ENCODE peak calls at places on chromosomes 11 and 22, in five cellular contexts. One of them, this sample, is unnamed.

GRCh38 chr11:5620606-5621521 is 3.9 kb upstream of the TRIM34 start:
- DNase-seq in fibroblast of pulmonary artery: peak
- DNase-seq in colonic mucosa: peak
- DNase-seq in uterus: no peak
- DNase-seq in kidney epithelial cell: no peak
- DNase-seq in this sample: peak

GRCh38 chr11:10233581-10233980 is 60.4 kb downstream of the SBF2 start:
- DNase-seq in fibroblast of pulmonary artery: peak
- DNase-seq in uterus: no peak
- DNase-seq in kidney epithelial cell: peak
- DNase-seq in colonic mucosa: no peak
- DNase-seq in this sample: peak

GRCh38 chr22:27632451-27633295 is 168.9 kb downstream of the MN1 start:
- DNase-seq in uterus: no peak
- DNase-seq in colonic mucosa: no peak
- DNase-seq in kidney epithelial cell: no peak
- DNase-seq in fibroblast of pulmonary artery: no peak
- DNase-seq in this sample: no peak

GRCh38 chr11:43852057-43852636 is 28.5 kb upstream of the ALKBH3 start:
- DNase-seq in fibroblast of pulmonary artery: peak
- DNase-seq in kidney epithelial cell: peak
- DNase-seq in uterus: peak
- DNase-seq in colonic mucosa: peak
- DNase-seq in this sample: peak

GRCh38 chr11:72776117-72776843 is 17.6 kb downstream of the STARD10 start:
- DNase-seq in kidney epithelial cell: no peak
- DNase-seq in uterus: no peak
- DNase-seq in colonic mucosa: no peak
- DNase-seq in fibroblast of pulmonary artery: no peak
- DNase-seq in this sample: no peak

GRCh38 chr11:7964261-7964660 is 986 bp downstream of the NLRP10 start:
- DNase-seq in fibroblast of pulmonary artery: no peak
- DNase-seq in uterus: no peak
- DNase-seq in colonic mucosa: no peak
- DNase-seq in kidney epithelial cell: no peak
- DNase-seq in this sample: no peak

GRCh38 chr11:12725047-12725862 is 51.0 kb downstream of the TEAD1 start:
- DNase-seq in uterus: no peak
- DNase-seq in colonic mucosa: no peak
- DNase-seq in fibroblast of pulmonary artery: peak
- DNase-seq in kidney epithelial cell: no peak
- DNase-seq in this sample: no peak

GRCh38 chr22:36374603-36375024 is 13.2 kb downstream of the MYH9 start:
- DNase-seq in kidney epithelial cell: peak
- DNase-seq in uterus: peak
- DNase-seq in colonic mucosa: no peak
- DNase-seq in fibroblast of pulmonary artery: peak
- DNase-seq in this sample: no peak

DNA sequence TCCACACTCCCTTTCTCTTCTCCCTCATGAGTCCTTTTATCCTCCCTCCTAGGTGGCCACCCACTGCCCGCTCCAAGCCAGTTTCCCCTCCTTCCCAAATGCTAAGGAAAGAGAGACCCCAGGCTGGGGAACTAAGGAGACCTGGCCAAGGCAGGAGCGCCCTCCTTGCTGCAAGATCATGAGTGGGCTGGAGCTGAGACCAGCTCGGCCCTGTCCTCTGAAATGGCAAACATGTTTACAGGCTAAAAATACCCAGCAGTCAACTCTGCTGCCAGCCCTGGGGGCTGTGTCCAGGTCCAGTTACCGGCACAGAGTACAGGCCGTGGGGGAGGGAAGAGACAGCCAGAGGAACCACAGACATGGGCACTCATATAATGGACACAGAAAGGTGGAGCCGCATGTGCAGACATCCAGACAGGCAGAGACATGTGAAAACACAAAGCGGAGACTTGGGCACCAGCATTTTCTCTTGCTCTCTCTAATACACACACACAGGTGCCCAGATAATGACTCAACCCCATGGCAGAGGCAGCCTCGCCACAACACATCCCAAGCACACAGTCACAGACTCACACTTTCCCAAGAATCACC is 1.2 kb upstream of the AHNAK start:
- DNase-seq in fibroblast of pulmonary artery: no peak
- DNase-seq in kidney epithelial cell: no peak
- DNase-seq in uterus: peak
- DNase-seq in colonic mucosa: peak
- DNase-seq in this sample: no peak
- H3K4me3 ChIP-seq in fibroblast of pulmonary artery: peak
- H3K4me3 ChIP-seq in kidney epithelial cell: peak
- H3K4me3 ChIP-seq in uterus: peak
- H3K4me3 ChIP-seq in colonic mucosa: peak
- H3K4me3 ChIP-seq in this sample: no peak

GRCh38 chr11:86802146-86802545 is 1.8 kb downstream of the PRSS23 start:
- DNase-seq in kidney epithelial cell: no peak
- DNase-seq in colonic mucosa: no peak
- DNase-seq in uterus: no peak
- DNase-seq in fibroblast of pulmonary artery: peak
- DNase-seq in this sample: no peak

GRCh38 chr11:86800956-86801264 is 568 bp downstream of the PRSS23 start:
- DNase-seq in kidney epithelial cell: no peak
- DNase-seq in colonic mucosa: no peak
- DNase-seq in fibroblast of pulmonary artery: peak
- DNase-seq in uterus: no peak
- DNase-seq in this sample: no peak

GRCh38 chr11:86803136-86803535 is 2.8 kb downstream of the PRSS23 start:
- DNase-seq in uterus: no peak
- DNase-seq in colonic mucosa: no peak
- DNase-seq in kidney epithelial cell: no peak
- DNase-seq in fibroblast of pulmonary artery: no peak
- DNase-seq in this sample: no peak

GRCh38 chr11:86803641-86804040 is 3.3 kb downstream of the PRSS23 start:
- DNase-seq in colonic mucosa: no peak
- DNase-seq in kidney epithelial cell: no peak
- DNase-seq in fibroblast of pulmonary artery: peak
- DNase-seq in uterus: no peak
- DNase-seq in this sample: no peak

GRCh38 chr11:86802601-86803051 is 2.3 kb downstream of the PRSS23 start:
- DNase-seq in kidney epithelial cell: no peak
- DNase-seq in uterus: no peak
- DNase-seq in fibroblast of pulmonary artery: peak
- DNase-seq in colonic mucosa: no peak
- DNase-seq in this sample: no peak
- TF ChIP-seq CTCF in kidney epithelial cell: peak
- TF ChIP-seq CTCF in uterus: peak
- TF ChIP-seq CTCF in fibroblast of pulmonary artery: peak
- TF ChIP-seq CTCF in colonic mucosa: peak
- TF ChIP-seq CTCF in this sample: peak

GRCh38 chr11:64644348-64645242 is 53.6 kb downstream of the SLC22A12 start:
- DNase-seq in fibroblast of pulmonary artery: no peak
- DNase-seq in colonic mucosa: no peak
- DNase-seq in kidney epithelial cell: no peak
- DNase-seq in uterus: no peak
- DNase-seq in this sample: no peak

GRCh38 chr11:64642876-64643257 is 51.8 kb downstream of the SLC22A12 start:
- DNase-seq in fibroblast of pulmonary artery: no peak
- DNase-seq in uterus: no peak
- DNase-seq in colonic mucosa: no peak
- DNase-seq in kidney epithelial cell: no peak
- DNase-seq in this sample: no peak

GRCh38 chr11:64642418-64642735 is 51.4 kb downstream of the SLC22A12 start:
- DNase-seq in fibroblast of pulmonary artery: no peak
- DNase-seq in colonic mucosa: no peak
- DNase-seq in uterus: no peak
- DNase-seq in kidney epithelial cell: no peak
- DNase-seq in this sample: no peak

GRCh38 chr11:64643927-64644326 is 52.9 kb downstream of the SLC22A12 start:
- DNase-seq in fibroblast of pulmonary artery: no peak
- DNase-seq in kidney epithelial cell: no peak
- DNase-seq in colonic mucosa: no peak
- DNase-seq in uterus: no peak
- DNase-seq in this sample: no peak

DNA sequence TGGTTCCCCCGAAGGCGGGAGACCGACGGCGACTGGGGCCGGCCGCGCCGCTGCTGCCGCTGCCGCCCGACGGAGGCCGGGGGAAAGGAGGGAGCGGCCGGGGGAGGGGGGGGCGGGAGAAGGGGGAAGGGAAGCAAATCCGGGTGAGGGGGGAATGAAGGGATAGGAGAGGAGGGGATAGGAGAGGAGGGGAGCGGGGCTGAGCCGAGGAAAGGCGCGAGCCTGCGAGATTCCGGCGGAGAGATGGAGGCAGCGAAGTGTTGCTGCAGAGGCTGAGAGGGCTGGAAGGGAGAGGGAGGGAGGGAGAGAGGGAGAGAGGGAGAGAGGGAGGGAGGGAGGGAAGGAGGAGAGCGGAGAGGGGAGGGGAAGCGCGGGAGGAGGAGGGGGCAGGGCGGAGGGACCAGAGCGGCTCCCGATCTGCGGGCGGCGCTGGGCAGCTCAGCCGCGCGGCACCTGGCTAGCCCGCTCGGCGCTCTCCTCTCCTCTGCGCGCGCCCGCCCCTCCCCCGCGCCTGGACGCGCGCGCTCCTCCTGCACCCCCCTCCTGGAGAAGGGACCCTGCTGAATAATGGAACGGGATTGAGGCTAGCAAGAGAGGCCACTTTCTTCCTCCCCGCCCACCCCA is 52.4 kb downstream of the SLC22A12 start:
- DNase-seq in kidney epithelial cell: no peak
- DNase-seq in uterus: peak
- DNase-seq in fibroblast of pulmonary artery: no peak
- DNase-seq in colonic mucosa: no peak
- DNase-seq in this sample: no peak
- H3K4me3 ChIP-seq in kidney epithelial cell: no peak
- H3K4me3 ChIP-seq in uterus: peak
- H3K4me3 ChIP-seq in fibroblast of pulmonary artery: no peak
- H3K4me3 ChIP-seq in colonic mucosa: no peak
- H3K4me3 ChIP-seq in this sample: no peak

DNA sequence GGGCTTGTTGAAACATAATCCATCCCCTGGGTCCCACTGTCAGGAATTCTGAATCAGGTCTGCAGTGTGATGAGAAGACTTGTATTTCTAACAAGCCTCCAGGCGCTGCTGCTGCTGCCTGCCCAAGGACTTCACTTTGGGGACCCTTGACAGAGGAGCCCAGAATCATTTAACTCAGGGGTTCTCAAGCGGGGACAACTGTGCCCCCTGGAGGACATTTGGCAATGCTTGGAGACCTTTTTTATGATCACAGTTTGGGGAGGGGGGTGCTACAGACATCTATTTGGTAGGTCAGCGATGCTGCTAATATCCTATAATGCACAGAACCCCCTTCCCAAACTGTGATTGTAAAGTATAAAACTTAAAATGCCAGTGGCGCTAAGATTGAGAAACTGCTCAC is 312.8 kb downstream of the OPCML start:
- DNase-seq in colonic mucosa: no peak
- DNase-seq in uterus: no peak
- DNase-seq in fibroblast of pulmonary artery: no peak
- DNase-seq in kidney epithelial cell: no peak
- DNase-seq in this sample: no peak
- TF ChIP-seq CTCF in colonic mucosa: no peak
- TF ChIP-seq CTCF in uterus: no peak
- TF ChIP-seq CTCF in fibroblast of pulmonary artery: no peak
- TF ChIP-seq CTCF in kidney epithelial cell: no peak
- TF ChIP-seq CTCF in this sample: no peak

DNA sequence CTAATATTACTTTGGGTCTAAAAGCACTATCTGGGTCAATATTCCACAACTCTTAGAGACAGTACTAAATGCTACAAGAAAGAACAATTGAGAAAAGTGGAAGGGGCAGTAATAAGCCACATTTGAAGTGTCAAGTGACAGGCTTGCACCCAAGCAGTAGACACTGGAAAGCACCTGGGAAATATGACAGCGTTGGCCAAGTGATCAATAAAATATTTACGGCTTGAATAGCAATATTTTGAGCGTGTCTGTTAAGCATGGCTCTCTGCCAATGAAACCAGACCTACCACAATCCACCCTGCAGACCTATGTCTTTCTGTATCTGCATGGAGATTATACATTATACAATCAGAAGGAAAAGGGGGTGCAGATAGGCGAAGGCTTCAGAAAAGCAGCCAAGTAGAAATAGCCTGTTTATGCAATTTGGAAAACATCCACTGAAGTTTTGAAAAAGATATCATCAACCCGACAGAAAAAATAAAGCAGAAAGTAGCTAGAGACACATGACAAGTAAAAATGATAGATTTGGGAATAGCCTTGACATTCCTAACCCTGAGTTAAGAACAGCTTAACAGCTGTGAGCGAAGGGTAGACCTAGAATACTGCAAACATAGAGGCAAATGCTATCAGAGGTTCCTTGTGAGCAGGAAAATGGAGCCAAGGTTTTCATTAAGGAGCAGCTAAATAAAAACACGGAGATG is 71.4 kb downstream of the ETS1 start:
- DNase-seq in kidney epithelial cell: no peak
- DNase-seq in colonic mucosa: no peak
- DNase-seq in uterus: no peak
- DNase-seq in fibroblast of pulmonary artery: no peak
- DNase-seq in this sample: no peak
- H3K4me3 ChIP-seq in kidney epithelial cell: no peak
- H3K4me3 ChIP-seq in colonic mucosa: no peak
- H3K4me3 ChIP-seq in uterus: no peak
- H3K4me3 ChIP-seq in fibroblast of pulmonary artery: peak
- H3K4me3 ChIP-seq in this sample: no peak

GRCh38 chr11:64305691-64306562 is 603 bp downstream of the ESRRA start:
- DNase-seq in fibroblast of pulmonary artery: peak
- DNase-seq in uterus: peak
- DNase-seq in kidney epithelial cell: no peak
- DNase-seq in colonic mucosa: peak
- DNase-seq in this sample: no peak
- TF ChIP-seq CTCF in fibroblast of pulmonary artery: no peak
- TF ChIP-seq CTCF in uterus: no peak
- TF ChIP-seq CTCF in kidney epithelial cell: peak
- TF ChIP-seq CTCF in colonic mucosa: peak
- TF ChIP-seq CTCF in this sample: peak

This sample was measured in retinal pigment epithelial cell.